ENCODE peak calls at places on chromosome 17, in nine cellular contexts. F is lung; X is heart left ventricle; O is tibial nerve; U is CD8-positive, alpha-beta memory T cell; W is body of pancreas; N is heart right ventricle; H is effector memory CD4-positive, alpha-beta T cell; D is adrenal gland. I is an unnamed sample. For H3K4me1, the result is how much of the 10 kb centered on the place peaks cover.

GRCh38 chr17:17111401-17112393 is 69.4 kb downstream of the MPRIP start:
- DNase-seq in D (no peak), F (no peak), W (no peak), X (no peak), H (no peak), N (no peak), O (no peak), U (peak), I (no peak)

GRCh38 chr17:32689348-32689747 is 187.6 kb downstream of the MYO1D start:
- DNase-seq in D (no peak), X (no peak), W (no peak), N (no peak), H (no peak), O (no peak), U (no peak), F (no peak), I (no peak)

GRCh38 chr17:4366312-4367063 is at the start of gene UBE2G1:
- DNase-seq in U (peak), F (peak), D (peak), O (peak), H (peak), X (peak), N (peak), W (peak), I (peak)

GRCh38 chr17:8991514-8992285 is 26.2 kb upstream of the PIK3R5 start:
- DNase-seq in H (peak), U (peak), W (peak), X (peak), D (peak), N (peak), O (peak), F (peak), I (peak)

GRCh38 chr17:43908111-43908721 is 880 bp upstream of the MPP2 start:
- DNase-seq in X (peak), N (peak), O (peak), W (no peak), U (peak), F (peak), D (peak), H (no peak), I (peak)

GRCh38 chr17:77741109-77741508 is 217.4 kb upstream of the TNRC6C start:
- DNase-seq in F (no peak), H (peak), W (no peak), U (peak), X (no peak), O (no peak), D (peak), N (no peak), I (no peak)

GRCh38 chr17:67559381-67559966 is 158.3 kb upstream of the NOL11 start:
- DNase-seq in X (no peak), H (no peak), O (no peak), D (peak), W (no peak), U (no peak), N (no peak), F (no peak), I (no peak)

GRCh38 chr17:39219647-39220154 is 6.0 kb downstream of the STAC2 start:
- DNase-seq in W (no peak), U (no peak), N (no peak), F (no peak), O (no peak), D (no peak), X (peak), H (no peak), I (no peak)

GRCh38 chr17:64063766-64064224 is 43.4 kb upstream of the ICAM2 start:
- DNase-seq in N (peak), U (peak), X (peak), H (peak), O (no peak), F (peak), W (peak), D (peak), I (peak)

GRCh38 chr17:68906638-68907037 is 48.6 kb downstream of the ABCA8 start:
- DNase-seq in W (no peak), N (no peak), O (no peak), U (no peak), F (no peak), D (no peak), H (no peak), X (no peak), I (no peak)

GRCh38 chr17:65785109-65785508 is 223.7 kb upstream of the AXIN2 start:
- DNase-seq in O (no peak), F (no peak), W (no peak), N (no peak), D (no peak), U (no peak), X (no peak), H (no peak), I (no peak)

GRCh38 chr17:75308732-75309629 is 19.7 kb upstream of the SLC25A19 start:
- DNase-seq in N (no peak), W (peak), U (no peak), O (no peak), H (no peak), F (no peak), D (no peak), X (peak), I (no peak)

GRCh38 chr17:8673621-8674020 is 43.1 kb upstream of the MYH10 start:
- DNase-seq in H (no peak), U (no peak), X (peak), O (no peak), D (peak), F (no peak), N (peak), W (peak), I (no peak)

GRCh38 chr17:57461082-57461481 is 204.8 kb downstream of the MSI2 start:
- DNase-seq in D (peak), F (no peak), N (no peak), W (no peak), O (no peak), U (no peak), X (no peak), H (no peak), I (no peak)

GRCh38 chr17:7440823-7441174 is 1.5 kb downstream of the FGF11 start:
- DNase-seq in O (no peak), X (peak), D (peak), U (no peak), N (peak), W (no peak), F (no peak), H (no peak), I (no peak)

GRCh38 chr17:75430159-75430748 is 24.8 kb upstream of the GRB2 start:
- DNase-seq in O (no peak), D (no peak), N (no peak), W (no peak), U (no peak), X (no peak), H (no peak), F (no peak), I (no peak)

GRCh38 chr17:57363580-57363979 is 107.3 kb downstream of the MSI2 start:
- DNase-seq in H (no peak), X (no peak), O (no peak), F (no peak), D (no peak), U (no peak), W (no peak), N (no peak), I (no peak)

GRCh38 chr17:45967378-45967777 is 31.7 kb upstream of the STH start:
- DNase-seq in F (no peak), N (no peak), H (no peak), X (no peak), O (no peak), U (no peak), D (no peak), W (no peak), I (no peak)

GRCh38 chr17:43832168-43832975 is 574 bp downstream of the MPP3 start:
- DNase-seq in D (peak), W (peak), F (peak), O (peak), U (no peak), X (peak), H (peak), N (peak), I (no peak)

GRCh38 chr17:7001562-7001961 is 5.7 kb downstream of the ALOX12 start:
- DNase-seq in X (no peak), U (no peak), W (no peak), D (no peak), N (no peak), H (peak), O (no peak), F (no peak), I (no peak)

GRCh38 chr17:78231991-78232759 is 744 bp downstream of the TMEM235 start:
- DNase-seq in H (no peak), U (no peak), D (no peak), X (no peak), W (no peak), O (no peak), F (no peak), N (no peak), I (no peak)

GRCh38 chr17:33674685-33675084 is 381.6 kb upstream of the ASIC2 start:
- DNase-seq in D (peak), W (peak), O (peak), F (peak), U (peak), N (peak), H (peak), X (peak), I (peak)

GRCh38 chr17:63680700-63681099 is 19.2 kb downstream of the LIMD2 start:
- DNase-seq in W (no peak), U (no peak), X (no peak), D (no peak), F (no peak), H (no peak), O (no peak), N (no peak), I (no peak)

GRCh38 chr17:62611767-62612166 is 15.7 kb upstream of the MRC2 start:
- DNase-seq in H (no peak), O (no peak), X (no peak), W (no peak), U (no peak), F (no peak), D (no peak), N (no peak), I (no peak)

GRCh38 chr17:557371-557770 is 157.3 kb downstream of the VPS53 start:
- DNase-seq in U (no peak), X (no peak), O (no peak), H (no peak), N (no peak), D (no peak), W (no peak), F (no peak), I (no peak)

GRCh38 chr17:68101992-68102758 is 66.6 kb downstream of the KPNA2 start:
- DNase-seq in N (peak), W (peak), D (peak), X (no peak), U (peak), F (peak), H (peak), O (peak), I (no peak)

GRCh38 chr17:28982191-28982793 is 23.5 kb downstream of the SEZ6 start:
- DNase-seq in W (no peak), O (peak), N (peak), D (peak), H (peak), F (peak), X (no peak), U (peak), I (no peak)

GRCh38 chr17:45851464-45851863 is 6.8 kb downstream of the SPPL2C start:
- DNase-seq in H (no peak), O (no peak), W (no peak), U (no peak), F (no peak), N (no peak), X (no peak), D (no peak), I (no peak)

GRCh38 chr17:62067165-62068145 is 2.4 kb upstream of the MED13 start:
- DNase-seq in D (no peak), H (no peak), O (no peak), N (no peak), U (no peak), W (no peak), X (no peak), F (no peak), I (no peak)

GRCh38 chr17:80263253-80264047 is 2.8 kb downstream of the RNF213 start:
- DNase-seq in N (peak), W (peak), U (peak), H (peak), F (peak), O (peak), X (peak), D (peak), I (peak)
- H3K4me1 ChIP-seq in N (under half), W (under half), U (half or more), H (under half), F (under half), O (under half), X (under half), D (under half), I (under half)

DNA sequence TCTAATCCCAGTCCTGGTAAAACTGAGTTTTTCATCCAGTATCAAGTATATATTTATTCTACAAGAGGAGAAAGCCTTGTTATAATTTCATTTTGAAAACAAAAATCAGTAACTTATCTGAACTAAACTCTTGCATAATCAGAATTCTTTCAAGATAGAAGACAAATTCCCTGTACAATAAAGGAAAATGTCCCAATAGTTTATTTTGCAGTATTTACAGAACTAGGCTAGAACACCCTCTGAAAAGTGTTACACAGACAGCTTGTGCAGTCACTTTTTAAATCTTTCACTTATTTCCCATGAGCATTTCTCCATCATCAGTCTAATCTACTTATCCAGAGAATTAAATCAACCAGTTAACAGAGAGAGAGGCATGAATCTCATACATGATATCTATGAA is 48.5 kb downstream of the SPOP start:
- DNase-seq in W (no peak), U (no peak), O (no peak), F (no peak), N (no peak), H (no peak), X (no peak), D (no peak), I (no peak)
- H3K4me1 ChIP-seq in W (half or more), U (under half), O (under half), F (under half), N (half or more), H (under half), X (under half), D (half or more), I (under half)

GRCh38 chr17:79992657-79993389 is 42.8 kb downstream of the TBC1D16 start:
- DNase-seq in W (no peak), N (no peak), O (no peak), F (no peak), D (no peak), U (no peak), H (no peak), X (peak), I (no peak)
- H3K4me1 ChIP-seq in W (half or more), N (under half), O (under half), F (under half), D (under half), U (under half), H (under half), X (under half), I (under half)

DNA sequence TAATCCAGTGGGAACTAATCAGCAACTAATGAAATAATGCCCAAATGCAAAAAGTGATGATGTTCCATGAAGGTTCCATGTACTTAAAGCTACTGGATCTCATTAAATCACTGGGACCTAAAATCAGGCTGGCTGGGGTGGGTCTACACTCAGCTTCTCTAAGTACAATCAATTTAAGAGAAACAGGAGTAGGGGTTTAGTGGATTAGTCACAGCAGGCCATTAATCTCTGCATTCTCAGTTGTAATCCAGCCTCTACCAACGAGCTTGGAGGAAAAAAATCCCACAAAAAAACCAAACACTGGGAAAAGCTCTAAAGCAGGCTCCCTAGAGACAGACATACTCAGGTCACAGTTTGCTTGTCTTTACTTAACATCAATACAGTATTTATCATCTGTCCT is 15.0 kb downstream of the CA10 start:
- DNase-seq in X (no peak), F (no peak), U (no peak), N (no peak), W (no peak), O (no peak), H (no peak), D (no peak), I (no peak)
- H3K4me1 ChIP-seq in X (under half), F (under half), U (under half), N (under half), W (under half), O (under half), H (under half), D (under half), I (under half)

DNA sequence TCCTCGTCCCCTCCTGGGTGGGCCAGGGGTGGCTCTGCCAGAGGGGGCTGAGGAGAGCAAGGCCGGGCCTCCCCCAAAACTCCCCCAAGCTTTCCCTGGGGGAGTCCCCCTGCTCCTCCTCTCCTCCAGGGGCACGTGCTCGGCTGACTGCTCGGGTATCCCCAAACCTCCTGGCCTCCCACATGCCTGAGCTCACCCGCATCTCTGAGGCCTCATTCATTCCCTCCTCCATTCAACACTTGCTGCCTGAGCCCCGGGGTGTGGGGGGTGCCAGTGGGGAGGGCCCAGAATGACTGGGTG is 83.1 kb downstream of the RTN4RL1 start:
- DNase-seq in D (no peak), X (no peak), N (no peak), F (no peak), O (no peak), H (no peak), W (no peak), U (no peak), I (no peak)
- H3K4me1 ChIP-seq in D (under half), X (under half), N (under half), F (under half), O (under half), H (under half), W (under half), U (under half), I (under half)

DNA sequence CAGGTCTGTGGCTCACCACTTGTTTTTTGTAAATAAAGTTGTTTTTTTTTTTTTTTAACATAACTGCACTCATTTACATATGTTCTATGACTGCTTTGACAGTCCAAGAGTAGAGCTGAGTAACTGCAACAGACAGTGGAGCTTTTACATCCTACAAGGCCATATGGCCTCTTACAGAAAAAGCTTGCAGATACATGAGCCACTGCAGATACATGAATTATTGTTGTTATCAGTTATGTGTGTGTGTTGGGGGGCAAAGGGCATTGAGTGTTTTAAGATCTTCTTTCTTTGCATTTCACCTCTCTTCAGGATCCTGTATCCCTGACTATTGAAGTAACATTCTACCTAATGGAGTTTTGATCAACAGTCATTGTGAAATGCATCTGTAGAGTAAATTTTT is 311.8 kb downstream of the BCAS3 start:
- DNase-seq in F (no peak), H (no peak), W (no peak), D (no peak), N (no peak), X (no peak), O (no peak), U (no peak), I (no peak)
- H3K4me1 ChIP-seq in F (under half), H (under half), W (under half), D (under half), N (under half), X (under half), O (under half), U (under half), I (under half)

GRCh38 chr17:42653179-42654124 is 5.6 kb upstream of the TUBG2 start:
- DNase-seq in D (peak), N (peak), O (peak), H (no peak), W (peak), F (no peak), X (peak), U (no peak), I (peak)

GRCh38 chr17:42655528-42655927 is 3.6 kb upstream of the TUBG2 start:
- DNase-seq in X (no peak), F (no peak), H (no peak), D (no peak), N (no peak), W (no peak), U (no peak), O (no peak), I (no peak)

GRCh38 chr17:42660692-42661345 is 1.7 kb downstream of the TUBG2 start:
- DNase-seq in F (no peak), O (no peak), X (peak), N (no peak), W (no peak), D (no peak), H (no peak), U (no peak), I (no peak)

GRCh38 chr17:42659079-42659931 is at the start of gene TUBG2:
- DNase-seq in U (peak), W (peak), N (peak), D (peak), F (peak), O (peak), H (peak), X (peak), I (peak)

DNA sequence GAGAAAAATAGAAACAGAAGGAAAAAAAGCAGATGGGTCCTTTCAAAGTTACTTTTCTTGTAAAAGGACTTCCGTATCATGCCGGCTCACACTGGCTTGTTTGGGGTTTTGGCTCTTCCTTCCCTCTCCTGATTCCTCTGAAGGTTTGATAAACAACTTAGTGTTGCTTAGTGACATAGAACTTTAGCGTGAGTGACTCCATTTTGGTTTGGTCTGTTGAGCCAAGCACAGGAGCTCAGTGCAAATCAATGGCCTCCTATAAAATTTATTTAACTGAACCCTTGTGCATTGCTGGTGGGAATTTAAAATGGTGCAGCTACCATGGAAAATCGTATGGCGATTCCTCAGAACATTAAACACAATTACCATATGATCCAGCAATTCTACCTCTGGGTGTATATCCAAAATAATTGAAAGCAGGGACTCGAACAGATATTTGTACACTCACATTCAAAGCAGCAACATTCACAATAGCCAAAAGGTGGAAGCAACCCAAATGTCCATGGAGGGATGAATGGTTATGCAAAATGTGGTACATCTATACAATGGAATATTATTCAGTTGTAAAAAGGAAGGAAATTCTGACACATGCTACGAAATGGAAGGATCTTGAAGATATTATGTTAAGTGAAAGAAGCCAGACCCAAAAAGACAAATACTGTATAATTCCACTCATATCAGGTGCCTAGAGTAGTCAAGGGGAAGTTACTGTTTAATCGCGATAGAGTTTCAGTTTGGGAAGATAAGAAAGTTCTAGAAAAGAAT is 1.1 kb upstream of the TUBG2 start:
- DNase-seq in W (no peak), O (no peak), X (no peak), D (no peak), U (no peak), H (no peak), N (no peak), F (no peak), I (no peak)
- H3K4me1 ChIP-seq in W (half or more), O (under half), X (under half), D (under half), U (under half), H (under half), N (under half), F (under half), I (under half)